ENCODE peak calls at places on chromosomes 3 and 15, in four cellular contexts. J, B, V and Z are unnamed samples.
A peak's percentile ranks its signal among the peaks of the same experiment; 100 is the strongest.

GRCh38 chr3:194854290-194855024 is 168.8 kb downstream of the FAM43A start:
- DNase-seq in J (no peak), B (no peak), V (no peak), Z (no peak)

GRCh38 chr3:122000936-122001605 is 21.0 kb downstream of the ILDR1 start:
- DNase-seq in V (no peak), B (no peak), J (no peak), Z (no peak)

GRCh38 chr15:48442011-48442410 is 110.8 kb downstream of the DUT start:
- DNase-seq in B (no peak), V (no peak), J (no peak), Z (no peak)

GRCh38 chr15:95249524-95249923 is 1018.2 kb downstream of the MCTP2 start:
- DNase-seq in B (no peak), V (no peak), J (no peak), Z (no peak)

GRCh38 chr15:66941231-66941711 is 124.1 kb upstream of the SMAD3 start:
- DNase-seq in J (peak; percentile 54), B (no peak), V (no peak), Z (no peak)

GRCh38 chr3:122973893-122974615 is 53.5 kb downstream of the SEMA5B start:
- DNase-seq in V (no peak), J (no peak), B (no peak), Z (no peak)

GRCh38 chr3:178736300-178736699 is 200.1 kb downstream of the KCNMB2 start:
- DNase-seq in B (no peak), V (no peak), J (no peak), Z (peak; percentile 14)

GRCh38 chr15:81091889-81092558 is 42.0 kb upstream of the CFAP161 start:
- DNase-seq in V (no peak), J (peak; percentile 39), B (no peak), Z (peak; percentile 86)

GRCh38 chr3:193819117-193819978 is 226.3 kb downstream of the OPA1 start:
- DNase-seq in J (no peak), B (no peak), V (no peak), Z (no peak)

GRCh38 chr3:151895881-151896661 is 22.6 kb downstream of the SUCNR1 start:
- DNase-seq in V (no peak), B (no peak), J (no peak), Z (no peak)

GRCh38 chr3:149162007-149162406 is 32.6 kb downstream of the HPS3 start:
- DNase-seq in J (no peak), B (no peak), V (no peak), Z (no peak)

GRCh38 chr3:170750478-170750830 is 119.5 kb downstream of the RPL22L1 start:
- DNase-seq in V (no peak), J (no peak), B (no peak), Z (no peak)

GRCh38 chr3:169390741-169391300 is 272.7 kb downstream of the MECOM start:
- DNase-seq in B (no peak), J (no peak), V (no peak), Z (no peak)

GRCh38 chr3:12046406-12046805 is 42.2 kb downstream of the SYN2 start:
- DNase-seq in B (no peak), V (no peak), J (no peak), Z (no peak)

GRCh38 chr15:101322016-101322695 is 27.1 kb upstream of the SNRPA1 start:
- DNase-seq in B (no peak), J (no peak), V (no peak), Z (no peak)

GRCh38 chr3:179898024-179898423 is 138.7 kb downstream of the PEX5L start:
- DNase-seq in V (no peak), J (no peak), B (no peak), Z (peak; percentile 63)

GRCh38 chr3:98022978-98023820 is 11.9 kb downstream of the GABRR3 start:
- DNase-seq in B (peak; percentile 39), J (peak; percentile 90), V (peak; percentile 96), Z (peak; percentile 58)

GRCh38 chr3:197367081-197367780 is 68.8 kb upstream of the DLG1 start:
- DNase-seq in B (peak; percentile 64), J (no peak), V (no peak), Z (peak; percentile 87)

GRCh38 chr15:34039506-34040123 is 611 bp upstream of the AVEN start:
- DNase-seq in V (no peak), J (no peak), B (no peak), Z (no peak)

GRCh38 chr3:13879102-13879945 is 547 bp downstream of the WNT7A start:
- DNase-seq in J (no peak), B (peak; percentile 88), V (no peak), Z (peak; percentile 34)

GRCh38 chr3:66703501-66703900 is 202.7 kb upstream of the LRIG1 start:
- DNase-seq in B (no peak), J (no peak), V (no peak), Z (no peak)

GRCh38 chr15:56234804-56235203 is 8.9 kb downstream of the RFX7 start:
- DNase-seq in B (no peak), V (no peak), J (no peak), Z (no peak)

DNA sequence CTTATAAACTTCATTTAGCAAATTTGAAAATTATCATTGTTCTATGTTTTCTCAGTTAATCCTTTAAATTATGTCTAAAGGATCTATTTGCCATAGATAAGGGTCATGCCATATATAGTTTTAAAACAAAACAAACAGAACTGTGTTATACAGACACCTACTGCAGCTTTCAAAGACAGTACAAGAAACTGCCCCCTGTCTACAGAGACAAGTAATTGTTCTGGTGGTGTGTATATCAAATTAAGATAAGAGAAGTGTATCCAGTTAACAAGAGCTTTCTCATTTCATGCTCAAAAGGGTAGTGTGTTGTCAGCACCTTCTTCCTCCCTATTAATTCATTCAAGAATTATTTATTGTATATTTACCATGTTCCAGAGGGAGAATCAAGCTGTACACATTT is 201.2 kb downstream of the FMN1 start:
- DNase-seq in B (no peak), V (no peak), J (no peak), Z (no peak)
- TF ChIP-seq CTCF in B (no peak), V (no peak), J (no peak), Z (no peak)

DNA sequence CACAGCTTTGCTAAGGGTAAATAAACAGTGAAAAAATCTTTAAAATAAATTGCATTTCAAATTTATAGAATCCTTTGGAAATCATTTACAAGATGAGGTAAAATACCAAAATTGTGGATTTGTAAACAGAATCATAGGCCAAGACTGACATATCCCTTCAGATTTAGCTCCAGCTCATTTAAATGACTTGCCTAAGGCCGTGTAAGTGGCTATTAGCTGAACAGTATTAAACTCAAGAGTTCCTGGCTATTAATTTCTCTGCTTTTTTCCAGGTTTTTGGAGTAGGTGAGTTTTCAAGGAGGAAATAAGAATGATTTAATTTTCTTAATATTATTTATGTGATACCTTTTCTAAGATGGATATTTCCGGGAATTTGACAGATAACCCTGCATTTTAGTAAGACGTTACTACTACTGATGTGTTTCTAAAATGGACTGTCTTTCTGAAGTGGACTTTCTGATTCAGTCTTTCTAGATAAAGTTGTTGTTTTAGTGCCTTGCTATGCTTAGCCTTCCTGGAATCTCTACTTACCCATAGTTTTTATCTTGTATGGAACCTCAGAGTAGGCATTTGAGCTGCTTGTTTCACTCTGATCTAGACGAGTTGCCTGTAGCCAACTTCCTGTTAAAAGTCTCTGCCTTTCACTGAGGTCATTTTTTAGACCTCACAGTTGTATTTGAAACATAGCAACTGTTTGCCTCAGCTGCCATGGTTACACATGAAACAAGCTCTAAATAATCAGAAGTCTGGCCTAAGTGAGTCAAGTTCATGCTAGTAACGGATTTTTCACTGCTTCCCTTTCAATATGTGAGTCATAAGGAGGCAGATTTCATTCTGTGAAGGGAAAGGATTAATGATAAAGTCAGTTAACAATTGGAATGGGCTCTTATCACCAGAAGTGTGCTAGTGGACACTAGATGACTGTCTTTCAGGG is 127.0 kb downstream of the KLHL25 start:
- DNase-seq in J (no peak), V (no peak), B (no peak), Z (peak; percentile 91)
- H3K27ac ChIP-seq in J (peak overlapping the region; percentile 52), V (peak overlapping the region; percentile 92), B (peak overlapping the region; percentile 82), Z (no peak overlapping the region)

GRCh38 chr3:43155464-43156121 is 49.7 kb upstream of the POMGNT2 start:
- DNase-seq in B (no peak), V (peak; percentile 55), J (peak; percentile 67), Z (peak; percentile 69)
- TF ChIP-seq CTCF in B (peak; percentile 11), V (peak; percentile 56), J (peak; percentile 45), Z (peak; percentile 54)

GRCh38 chr3:101854608-101855304 is 5.4 kb downstream of the NFKBIZ start:
- DNase-seq in J (no peak), B (no peak), V (no peak), Z (no peak)

GRCh38 chr3:101852315-101852714 is 3.0 kb downstream of the NFKBIZ start:
- DNase-seq in V (no peak), J (no peak), B (no peak), Z (no peak)

GRCh38 chr3:101853465-101853864 is 4.2 kb downstream of the NFKBIZ start:
- DNase-seq in B (peak; percentile 7), J (no peak), V (no peak), Z (no peak)

GRCh38 chr3:101852983-101853382 is 3.7 kb downstream of the NFKBIZ start:
- DNase-seq in V (no peak), B (no peak), J (no peak), Z (no peak)

GRCh38 chr3:101853971-101854370 is 4.7 kb downstream of the NFKBIZ start:
- DNase-seq in V (no peak), B (no peak), J (no peak), Z (no peak)
- H3K27ac ChIP-seq in V (peak overlapping the region; percentile 4), B (peak overlapping the region; percentile 58), J (no peak overlapping the region), Z (no peak overlapping the region)

GRCh38 chr15:59751552-59752413 is 62.7 kb upstream of the BNIP2 start:
- DNase-seq in B (no peak), V (no peak), J (no peak), Z (peak; percentile 33)
- TF ChIP-seq CTCF in B (no peak), V (peak; percentile 6), J (peak; percentile 9), Z (peak; percentile 24)

GRCh38 chr3:143447491-143447890 is 327.9 kb downstream of the CHST2 start:
- DNase-seq in B (no peak), V (no peak), J (no peak), Z (no peak)

GRCh38 chr3:143442761-143443477 is 323.3 kb downstream of the CHST2 start:
- DNase-seq in B (no peak), V (no peak), J (no peak), Z (no peak)

GRCh38 chr3:143441772-143442171 is 322.2 kb downstream of the CHST2 start:
- DNase-seq in B (no peak), V (no peak), J (no peak), Z (no peak)

GRCh38 chr3:143445118-143445517 is 325.5 kb downstream of the CHST2 start:
- DNase-seq in V (no peak), B (no peak), J (no peak), Z (peak; percentile 13)

GRCh38 chr3:143443851-143444331 is 324.3 kb downstream of the CHST2 start:
- DNase-seq in V (no peak), J (peak; percentile 26), B (no peak), Z (peak; percentile 97)
- H3K27ac ChIP-seq in V (peak overlapping the region; percentile 18), J (peak overlapping the region; percentile 63), B (peak overlapping the region; percentile 60), Z (no peak overlapping the region)

GRCh38 chr3:55169161-55169560 is 241.3 kb upstream of the LRTM1 start:
- DNase-seq in B (no peak), V (no peak), J (no peak), Z (no peak)
- TF ChIP-seq CTCF in B (no peak), V (no peak), J (no peak), Z (no peak)